ENCODE peak calls at places on chromosome 17, in five cellular contexts. One of them, this sample, is unnamed.

GRCh38 chr17:63516910-63517824 is 6.0 kb upstream of the KCNH6 start:
- DNase-seq in stimulated activated CD4-positive, alpha-beta T cell treated with anti-CD3 and anti-CD28 coated beads, Interleukin-2, amount 100 ng/mL, for 48 hours: peak
- DNase-seq in hippocampal formation: no peak
- DNase-seq in AG04450: peak
- DNase-seq in mesothelial cell of epicardium: no peak
- DNase-seq in this sample: no peak

GRCh38 chr17:31051517-31051916 is 43.3 kb upstream of the NF1 start:
- DNase-seq in stimulated activated CD4-positive, alpha-beta T cell treated with anti-CD3 and anti-CD28 coated beads, Interleukin-2, amount 100 ng/mL, for 48 hours: no peak
- DNase-seq in hippocampal formation: no peak
- DNase-seq in AG04450: no peak
- DNase-seq in mesothelial cell of epicardium: no peak
- DNase-seq in this sample: no peak

GRCh38 chr17:81127526-81128177 is 37.7 kb upstream of the PVALEF start:
- DNase-seq in stimulated activated CD4-positive, alpha-beta T cell treated with anti-CD3 and anti-CD28 coated beads, Interleukin-2, amount 100 ng/mL, for 48 hours: no peak
- DNase-seq in hippocampal formation: no peak
- DNase-seq in AG04450: no peak
- DNase-seq in mesothelial cell of epicardium: no peak
- DNase-seq in this sample: no peak

GRCh38 chr17:69448431-69449102 is 34.1 kb downstream of the MAP2K6 start:
- DNase-seq in stimulated activated CD4-positive, alpha-beta T cell treated with anti-CD3 and anti-CD28 coated beads, Interleukin-2, amount 100 ng/mL, for 48 hours: no peak
- DNase-seq in hippocampal formation: peak
- DNase-seq in AG04450: no peak
- DNase-seq in mesothelial cell of epicardium: no peak
- DNase-seq in this sample: no peak

GRCh38 chr17:76153202-76153601 is 12.2 kb upstream of the FOXJ1 start:
- DNase-seq in stimulated activated CD4-positive, alpha-beta T cell treated with anti-CD3 and anti-CD28 coated beads, Interleukin-2, amount 100 ng/mL, for 48 hours: no peak
- DNase-seq in hippocampal formation: no peak
- DNase-seq in AG04450: no peak
- DNase-seq in mesothelial cell of epicardium: no peak
- DNase-seq in this sample: no peak

GRCh38 chr17:74260525-74260850 is 13.5 kb upstream of the DNAI2 start:
- DNase-seq in stimulated activated CD4-positive, alpha-beta T cell treated with anti-CD3 and anti-CD28 coated beads, Interleukin-2, amount 100 ng/mL, for 48 hours: no peak
- DNase-seq in hippocampal formation: no peak
- DNase-seq in AG04450: no peak
- DNase-seq in mesothelial cell of epicardium: no peak
- DNase-seq in this sample: no peak

GRCh38 chr17:77141846-77142449 is 1.2 kb downstream of the SEC14L1 start:
- DNase-seq in stimulated activated CD4-positive, alpha-beta T cell treated with anti-CD3 and anti-CD28 coated beads, Interleukin-2, amount 100 ng/mL, for 48 hours: no peak
- DNase-seq in hippocampal formation: no peak
- DNase-seq in AG04450: no peak
- DNase-seq in mesothelial cell of epicardium: no peak
- DNase-seq in this sample: no peak

GRCh38 chr17:59839646-59840328 is 53.0 kb downstream of the TUBD1 start:
- DNase-seq in stimulated activated CD4-positive, alpha-beta T cell treated with anti-CD3 and anti-CD28 coated beads, Interleukin-2, amount 100 ng/mL, for 48 hours: no peak
- DNase-seq in hippocampal formation: no peak
- DNase-seq in AG04450: no peak
- DNase-seq in mesothelial cell of epicardium: no peak
- DNase-seq in this sample: no peak

GRCh38 chr17:4332296-4332970 is 34.0 kb downstream of the UBE2G1 start:
- DNase-seq in stimulated activated CD4-positive, alpha-beta T cell treated with anti-CD3 and anti-CD28 coated beads, Interleukin-2, amount 100 ng/mL, for 48 hours: no peak
- DNase-seq in hippocampal formation: no peak
- DNase-seq in AG04450: no peak
- DNase-seq in mesothelial cell of epicardium: no peak
- DNase-seq in this sample: no peak

GRCh38 chr17:3754458-3755334 is 31.0 kb downstream of the HASPIN start:
- DNase-seq in stimulated activated CD4-positive, alpha-beta T cell treated with anti-CD3 and anti-CD28 coated beads, Interleukin-2, amount 100 ng/mL, for 48 hours: peak
- DNase-seq in hippocampal formation: no peak
- DNase-seq in AG04450: no peak
- DNase-seq in mesothelial cell of epicardium: peak
- DNase-seq in this sample: no peak

GRCh38 chr17:17416400-17417360 is 60.1 kb upstream of the MED9 start:
- DNase-seq in stimulated activated CD4-positive, alpha-beta T cell treated with anti-CD3 and anti-CD28 coated beads, Interleukin-2, amount 100 ng/mL, for 48 hours: peak
- DNase-seq in hippocampal formation: peak
- DNase-seq in AG04450: no peak
- DNase-seq in mesothelial cell of epicardium: no peak
- DNase-seq in this sample: peak